ENCODE peak calls at places on chromosomes 6 and 20, in seven cellular contexts. I is Panc1, L is K562, Q is HepG2, M is HCT116, R is H1, N is SK-N-SH. A is an unnamed sample.

GRCh38 chr20:22805219-22805618 is 220.8 kb upstream of the FOXA2 start:
- DNase-seq in I (no peak), L (no peak), Q (peak; percentile 17), M (no peak), R (no peak), N (no peak), A (no peak)

GRCh38 chr20:54704032-54704635 is 228.7 kb downstream of the DOK5 start:
- DNase-seq in I (no peak), L (no peak), Q (no peak), M (no peak), R (no peak), N (no peak), A (no peak)

GRCh38 chr6:133547136-133547535 is 306.0 kb downstream of the EYA4 start:
- DNase-seq in I (no peak), L (no peak), Q (no peak), M (no peak), R (no peak), N (no peak), A (no peak)

GRCh38 chr6:84422380-84422968 is 195.0 kb upstream of the CEP162 start:
- DNase-seq in I (peak; percentile 17), L (peak; percentile 55), Q (peak; percentile 16), M (peak; percentile 31), R (peak; percentile 92), N (peak; percentile 12), A (no peak)

GRCh38 chr6:45822269-45822812 is 193.3 kb downstream of the CLIC5 start:
- DNase-seq in I (no peak), L (no peak), Q (no peak), M (no peak), R (no peak), N (no peak), A (no peak)

GRCh38 chr6:43059168-43060033 is at the start of the genes KLC4 and MRPL2:
- DNase-seq in I (peak; percentile 98), L (peak; percentile 99), Q (peak; percentile 99), M (peak; percentile 97), R (peak; percentile 99), N (peak; percentile 98), A (peak; percentile 97)

GRCh38 chr6:64227868-64228267 is 592.3 kb downstream of the PHF3 start:
- DNase-seq in I (no peak), L (no peak), Q (no peak), M (no peak), R (no peak), N (no peak), A (no peak)

GRCh38 chr6:34940030-34940434 is 51.0 kb downstream of the ANKS1A start:
- DNase-seq in I (no peak), L (no peak), Q (peak; percentile 41), M (no peak), R (no peak), N (no peak), A (no peak)

GRCh38 chr6:167103041-167103816 is 19.7 kb upstream of the CCR6 start:
- DNase-seq in I (no peak), L (no peak), Q (peak; percentile 19), M (no peak), R (no peak), N (no peak), A (no peak)

GRCh38 chr6:77150736-77151135 is 312.6 kb downstream of the HTR1B start:
- DNase-seq in I (no peak), L (no peak), Q (no peak), M (no peak), R (no peak), N (no peak), A (no peak)

GRCh38 chr6:3026811-3027626 is 27.3 kb downstream of the NQO2 start:
- DNase-seq in I (no peak), L (peak; percentile 59), Q (no peak), M (no peak), R (no peak), N (no peak), A (peak; percentile 63)

GRCh38 chr20:32382102-32382950 is 24.2 kb downstream of the ASXL1 start:
- DNase-seq in I (no peak), L (no peak), Q (no peak), M (no peak), R (no peak), N (no peak), A (no peak)

GRCh38 chr6:52557389-52558265 is 19.2 kb downstream of the TRAM2 start:
- DNase-seq in I (no peak), L (no peak), Q (no peak), M (no peak), R (peak; percentile 58), N (no peak), A (no peak)

GRCh38 chr20:23497458-23498026 is 6.6 kb downstream of the CST8 start:
- DNase-seq in I (no peak), L (no peak), Q (no peak), M (no peak), R (no peak), N (no peak), A (peak; percentile 17)

GRCh38 chr20:60057123-60057865 is 99.1 kb downstream of the CDH26 start:
- DNase-seq in I (peak; percentile 27), L (peak; percentile 69), Q (peak; percentile 66), M (peak; percentile 36), R (peak; percentile 80), N (peak; percentile 78), A (peak; percentile 17)

GRCh38 chr20:64090165-64090564 is 6.0 kb upstream of the LKAAEAR1 start:
- DNase-seq in I (no peak), L (peak; percentile 54), Q (no peak), M (no peak), R (no peak), N (peak; percentile 83), A (no peak)

GRCh38 chr20:38181207-38181693 is 16.2 kb upstream of the TGM2 start:
- DNase-seq in I (no peak), L (no peak), Q (no peak), M (no peak), R (no peak), N (no peak), A (peak; percentile 62)

DNA sequence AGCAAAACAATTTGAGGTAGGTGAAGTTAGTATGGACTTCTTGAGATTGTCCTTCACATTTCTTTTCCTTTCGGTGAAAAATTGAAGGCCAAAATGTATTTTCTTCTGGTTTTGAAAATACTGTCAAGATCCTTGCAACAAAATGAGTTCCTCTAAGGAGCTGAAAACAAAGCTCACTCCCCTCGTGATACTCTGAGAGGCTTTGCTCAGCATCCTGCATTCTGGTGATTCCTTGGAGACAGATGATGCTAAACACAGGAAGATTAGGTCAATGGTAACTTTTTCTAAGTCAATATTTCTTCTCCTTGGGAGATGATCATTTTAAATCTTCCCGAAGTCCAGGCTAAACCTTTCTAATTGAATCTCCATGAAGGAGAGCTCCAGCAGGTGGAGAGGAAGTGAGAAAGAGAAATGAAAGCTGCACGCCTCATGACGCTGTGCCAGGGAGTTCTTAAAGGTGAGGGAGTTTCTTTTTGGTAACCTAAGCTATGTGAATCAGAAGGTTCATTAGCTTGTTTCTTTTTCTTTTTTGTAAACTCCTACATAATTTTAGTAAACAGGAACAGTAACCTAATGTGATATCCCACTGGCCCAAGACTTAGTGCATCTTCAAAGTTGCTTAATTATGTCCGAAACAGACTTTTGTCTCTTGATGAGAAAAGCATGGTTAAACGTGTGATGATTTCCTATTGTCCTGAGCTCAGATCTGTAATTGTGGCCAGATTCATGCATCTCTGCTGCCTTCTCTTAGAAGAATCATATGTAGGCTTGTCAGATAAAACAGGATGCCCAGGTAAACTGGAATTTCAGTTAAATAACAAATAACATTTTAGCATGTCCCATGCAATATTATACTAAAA is 15.0 kb downstream of the ESR1 start:
- DNase-seq in I (no peak), L (no peak), Q (no peak), M (no peak), R (no peak), N (no peak), A (peak; percentile 32)
- TF ChIP-seq SIN3A in I (no peak), L (no peak), Q (no peak), M (no peak), R (no peak), N (no peak), A (no peak)

DNA sequence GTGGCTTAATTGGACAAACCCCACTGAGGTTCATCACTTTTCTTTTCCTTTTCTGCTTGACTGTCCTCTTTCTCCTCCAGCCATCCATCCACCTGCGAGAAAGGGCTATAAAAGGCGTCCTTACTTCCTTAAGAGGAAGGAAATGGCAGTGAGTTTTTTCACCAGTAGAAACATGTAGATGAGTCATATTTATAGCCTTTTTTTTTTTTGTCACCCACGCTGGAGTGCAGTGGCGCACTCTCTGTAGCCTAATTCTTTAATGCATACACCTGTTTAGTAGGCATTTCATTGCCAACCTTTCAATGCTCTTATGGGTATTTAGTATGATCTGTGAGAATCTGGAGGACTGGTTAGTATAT is 15.3 kb upstream of the IFNGR1 start:
- DNase-seq in I (no peak), L (no peak), Q (no peak), M (no peak), R (no peak), N (no peak), A (no peak)
- TF ChIP-seq SIN3A in I (no peak), L (no peak), Q (no peak), M (no peak), R (no peak), N (no peak), A (no peak)

DNA sequence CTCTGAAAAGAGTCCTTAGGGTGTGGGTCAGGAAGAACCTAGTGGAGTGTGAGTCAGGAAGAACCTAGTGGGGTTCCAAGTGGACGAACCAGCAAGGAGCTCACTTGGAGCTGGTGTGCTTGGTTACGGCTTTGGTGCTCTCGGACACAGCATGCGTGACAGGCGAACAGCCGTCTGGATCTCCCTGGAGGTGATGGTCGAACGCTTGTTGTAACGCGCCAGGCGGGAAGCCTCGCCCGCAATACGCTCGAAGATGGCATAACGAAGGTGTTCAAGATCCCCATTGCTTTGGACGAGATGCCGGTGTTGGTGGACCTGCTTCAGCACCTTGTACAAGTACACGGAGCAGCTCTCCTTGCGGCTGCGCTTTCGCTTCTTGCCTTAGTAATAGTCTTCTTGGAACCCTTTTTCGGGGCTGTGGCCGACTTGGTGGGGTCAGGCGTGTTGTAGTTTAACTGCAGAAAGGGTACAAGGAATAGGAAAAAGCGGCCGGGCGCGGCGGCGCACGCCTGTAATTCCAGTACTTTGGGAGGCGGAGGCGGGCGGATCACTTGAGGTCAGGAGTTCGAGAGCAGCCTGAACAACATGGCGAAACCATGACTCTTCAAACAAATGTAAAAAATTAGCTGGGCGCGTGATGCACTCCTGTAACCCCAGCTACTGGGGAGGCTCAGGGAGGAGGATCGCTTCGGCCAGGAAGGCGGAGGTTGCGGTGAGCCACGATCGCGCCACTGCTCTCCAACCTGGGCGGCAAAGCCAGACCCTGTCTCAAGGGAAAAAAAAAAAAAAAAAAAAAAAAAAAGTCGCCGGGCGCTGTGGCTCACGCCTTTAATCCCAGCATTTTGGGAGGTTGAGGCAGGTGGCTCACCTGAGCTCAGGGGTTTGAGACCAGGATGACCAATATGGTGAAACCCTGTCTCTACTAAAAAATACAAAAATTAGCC is 48.0 kb downstream of the OR2B2 start:
- DNase-seq in I (no peak), L (no peak), Q (no peak), M (no peak), R (peak; percentile 45), N (no peak), A (no peak)
- TF ChIP-seq SIN3A in I (no peak), L (no peak), Q (no peak), M (no peak), R (no peak), N (no peak), A (no peak)

DNA sequence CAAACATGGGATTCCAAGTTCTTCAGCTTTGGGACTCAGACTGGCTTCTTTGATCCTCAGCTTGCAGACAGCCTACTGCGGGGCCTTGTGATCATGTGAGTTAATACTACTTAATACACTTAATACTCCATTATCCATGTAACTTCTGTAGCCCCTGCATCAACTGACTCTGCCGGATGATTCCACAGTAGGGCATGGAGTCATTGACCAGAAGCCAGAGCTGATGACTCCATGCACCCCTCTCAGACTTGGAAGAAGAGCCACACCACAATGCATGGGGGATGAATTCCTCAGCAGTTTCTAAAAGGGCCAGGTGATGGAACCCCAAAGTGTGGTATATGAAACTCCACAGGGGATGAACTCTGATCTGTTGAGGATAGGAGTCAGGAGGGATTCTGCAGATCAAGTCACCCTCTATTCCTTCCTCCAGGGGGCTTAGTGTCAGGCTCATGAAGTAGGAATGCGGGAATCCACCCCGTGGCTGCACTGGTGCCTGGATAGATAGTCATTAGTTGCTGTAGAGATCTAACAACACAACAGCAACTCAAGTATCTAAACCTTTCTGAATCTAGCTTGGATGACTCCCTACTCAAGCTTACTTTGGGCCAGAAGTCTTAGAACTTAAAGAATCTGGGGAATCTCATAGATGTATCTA is 70.2 kb downstream of the GPR6 start:
- DNase-seq in I (no peak), L (no peak), Q (no peak), M (no peak), R (no peak), N (no peak), A (no peak)
- TF ChIP-seq SIN3A in I (no peak), L (no peak), Q (no peak), M (no peak), R (no peak), N (no peak), A (no peak)

A was measured in GM12878.